ENCODE peak calls at places on chromosomes 12 and 14, in nine cellular contexts. One of them, this sample, is unnamed. For H3K4me1, the result is how much of the 10 kb centered on the place peaks cover.

GRCh38 chr12:31363826-31364225 is 37.9 kb upstream of the SINHCAF start:
- DNase-seq in mucosa of descending colon: no peak
- DNase-seq in gastrocnemius medialis: no peak
- DNase-seq in heart right ventricle: no peak
- DNase-seq in pancreas: no peak
- DNase-seq in H9: no peak
- DNase-seq in Peyer's patch: no peak
- DNase-seq in left lung: no peak
- DNase-seq in tibial nerve: no peak
- DNase-seq in this sample: no peak

GRCh38 chr14:61355892-61356325 is 34.5 kb downstream of the PRKCH start:
- DNase-seq in left lung: no peak
- DNase-seq in tibial nerve: no peak
- DNase-seq in gastrocnemius medialis: peak
- DNase-seq in pancreas: no peak
- DNase-seq in Peyer's patch: no peak
- DNase-seq in mucosa of descending colon: no peak
- DNase-seq in heart right ventricle: peak
- DNase-seq in H9: peak
- DNase-seq in this sample: no peak

GRCh38 chr12:44465139-44465538 is 411.0 kb downstream of the NELL2 start:
- DNase-seq in mucosa of descending colon: no peak
- DNase-seq in tibial nerve: no peak
- DNase-seq in H9: no peak
- DNase-seq in heart right ventricle: no peak
- DNase-seq in pancreas: no peak
- DNase-seq in gastrocnemius medialis: no peak
- DNase-seq in Peyer's patch: no peak
- DNase-seq in left lung: no peak
- DNase-seq in this sample: no peak

GRCh38 chr12:100576311-100577036 is 3.0 kb downstream of the GAS2L3 start:
- DNase-seq in tibial nerve: no peak
- DNase-seq in heart right ventricle: no peak
- DNase-seq in mucosa of descending colon: no peak
- DNase-seq in Peyer's patch: no peak
- DNase-seq in H9: no peak
- DNase-seq in gastrocnemius medialis: no peak
- DNase-seq in left lung: no peak
- DNase-seq in pancreas: no peak
- DNase-seq in this sample: no peak

GRCh38 chr12:2615665-2616387 is 178.9 kb upstream of the FKBP4 start:
- DNase-seq in mucosa of descending colon: no peak
- DNase-seq in left lung: no peak
- DNase-seq in H9: peak
- DNase-seq in tibial nerve: no peak
- DNase-seq in Peyer's patch: no peak
- DNase-seq in heart right ventricle: peak
- DNase-seq in gastrocnemius medialis: no peak
- DNase-seq in pancreas: no peak
- DNase-seq in this sample: no peak

GRCh38 chr14:75342762-75343599 is 64.4 kb downstream of the FOS start:
- DNase-seq in Peyer's patch: no peak
- DNase-seq in heart right ventricle: no peak
- DNase-seq in H9: no peak
- DNase-seq in mucosa of descending colon: no peak
- DNase-seq in gastrocnemius medialis: no peak
- DNase-seq in tibial nerve: no peak
- DNase-seq in left lung: no peak
- DNase-seq in pancreas: no peak
- DNase-seq in this sample: no peak

GRCh38 chr14:34983148-34983760 is 462 bp downstream of the SRP54 start:
- DNase-seq in mucosa of descending colon: no peak
- DNase-seq in H9: no peak
- DNase-seq in heart right ventricle: no peak
- DNase-seq in tibial nerve: no peak
- DNase-seq in gastrocnemius medialis: no peak
- DNase-seq in left lung: peak
- DNase-seq in Peyer's patch: no peak
- DNase-seq in pancreas: no peak
- DNase-seq in this sample: no peak

GRCh38 chr14:46451800-46452199 is 199.8 kb downstream of the RPL10L start:
- DNase-seq in left lung: no peak
- DNase-seq in pancreas: no peak
- DNase-seq in H9: no peak
- DNase-seq in gastrocnemius medialis: no peak
- DNase-seq in mucosa of descending colon: no peak
- DNase-seq in heart right ventricle: no peak
- DNase-seq in Peyer's patch: no peak
- DNase-seq in tibial nerve: no peak
- DNase-seq in this sample: no peak

GRCh38 chr12:11595080-11595479 is 54.4 kb upstream of the ETV6 start:
- DNase-seq in Peyer's patch: no peak
- DNase-seq in left lung: no peak
- DNase-seq in gastrocnemius medialis: no peak
- DNase-seq in mucosa of descending colon: no peak
- DNase-seq in pancreas: no peak
- DNase-seq in H9: no peak
- DNase-seq in heart right ventricle: no peak
- DNase-seq in tibial nerve: no peak
- DNase-seq in this sample: no peak

GRCh38 chr14:77474763-77475162 is 16.9 kb downstream of the AHSA1 start:
- DNase-seq in H9: no peak
- DNase-seq in gastrocnemius medialis: no peak
- DNase-seq in left lung: peak
- DNase-seq in tibial nerve: no peak
- DNase-seq in heart right ventricle: no peak
- DNase-seq in Peyer's patch: no peak
- DNase-seq in mucosa of descending colon: no peak
- DNase-seq in pancreas: no peak
- DNase-seq in this sample: no peak

GRCh38 chr12:53213348-53213747 is 6.3 kb upstream of the ITGB7 start:
- DNase-seq in mucosa of descending colon: peak
- DNase-seq in gastrocnemius medialis: peak
- DNase-seq in H9: peak
- DNase-seq in left lung: peak
- DNase-seq in heart right ventricle: peak
- DNase-seq in tibial nerve: peak
- DNase-seq in pancreas: peak
- DNase-seq in Peyer's patch: peak
- DNase-seq in this sample: peak

GRCh38 chr12:120833849-120834248 is 70.3 kb downstream of the SPPL3 start:
- DNase-seq in tibial nerve: no peak
- DNase-seq in left lung: no peak
- DNase-seq in pancreas: no peak
- DNase-seq in mucosa of descending colon: no peak
- DNase-seq in H9: no peak
- DNase-seq in Peyer's patch: no peak
- DNase-seq in heart right ventricle: no peak
- DNase-seq in gastrocnemius medialis: peak
- DNase-seq in this sample: no peak
- H3K4me1 ChIP-seq in tibial nerve: half or more
- H3K4me1 ChIP-seq in left lung: under half
- H3K4me1 ChIP-seq in pancreas: under half
- H3K4me1 ChIP-seq in mucosa of descending colon: under half
- H3K4me1 ChIP-seq in H9: under half
- H3K4me1 ChIP-seq in Peyer's patch: under half
- H3K4me1 ChIP-seq in heart right ventricle: half or more
- H3K4me1 ChIP-seq in gastrocnemius medialis: half or more
- H3K4me1 ChIP-seq in this sample: under half

GRCh38 chr14:39175445-39176262 is 600 bp downstream of the PNN start:
- DNase-seq in mucosa of descending colon: no peak
- DNase-seq in heart right ventricle: no peak
- DNase-seq in H9: peak
- DNase-seq in tibial nerve: no peak
- DNase-seq in pancreas: no peak
- DNase-seq in gastrocnemius medialis: no peak
- DNase-seq in left lung: peak
- DNase-seq in Peyer's patch: peak
- DNase-seq in this sample: no peak
- H3K4me1 ChIP-seq in mucosa of descending colon: under half
- H3K4me1 ChIP-seq in heart right ventricle: under half
- H3K4me1 ChIP-seq in H9: under half
- H3K4me1 ChIP-seq in tibial nerve: under half
- H3K4me1 ChIP-seq in pancreas: under half
- H3K4me1 ChIP-seq in gastrocnemius medialis: under half
- H3K4me1 ChIP-seq in left lung: under half
- H3K4me1 ChIP-seq in Peyer's patch: under half
- H3K4me1 ChIP-seq in this sample: under half

GRCh38 chr12:124915249-124916236 is 1.1 kb upstream of the UBC start:
- DNase-seq in heart right ventricle: peak
- DNase-seq in H9: peak
- DNase-seq in mucosa of descending colon: peak
- DNase-seq in Peyer's patch: peak
- DNase-seq in gastrocnemius medialis: peak
- DNase-seq in pancreas: no peak
- DNase-seq in left lung: peak
- DNase-seq in tibial nerve: peak
- DNase-seq in this sample: no peak
- H3K4me1 ChIP-seq in heart right ventricle: half or more
- H3K4me1 ChIP-seq in H9: under half
- H3K4me1 ChIP-seq in mucosa of descending colon: half or more
- H3K4me1 ChIP-seq in Peyer's patch: under half
- H3K4me1 ChIP-seq in gastrocnemius medialis: under half
- H3K4me1 ChIP-seq in pancreas: under half
- H3K4me1 ChIP-seq in left lung: half or more
- H3K4me1 ChIP-seq in tibial nerve: half or more
- H3K4me1 ChIP-seq in this sample: half or more

GRCh38 chr14:36083317-36083716 is 93.2 kb downstream of the PTCSC3 start:
- DNase-seq in heart right ventricle: no peak
- DNase-seq in tibial nerve: no peak
- DNase-seq in Peyer's patch: no peak
- DNase-seq in left lung: no peak
- DNase-seq in pancreas: no peak
- DNase-seq in gastrocnemius medialis: no peak
- DNase-seq in H9: no peak
- DNase-seq in mucosa of descending colon: no peak
- DNase-seq in this sample: no peak

GRCh38 chr14:36091096-36091495 is 85.4 kb downstream of the PTCSC3 start:
- DNase-seq in mucosa of descending colon: no peak
- DNase-seq in gastrocnemius medialis: no peak
- DNase-seq in heart right ventricle: no peak
- DNase-seq in pancreas: peak
- DNase-seq in H9: no peak
- DNase-seq in left lung: no peak
- DNase-seq in Peyer's patch: no peak
- DNase-seq in tibial nerve: no peak
- DNase-seq in this sample: no peak

GRCh38 chr14:36085861-36086260 is 90.7 kb downstream of the PTCSC3 start:
- DNase-seq in gastrocnemius medialis: no peak
- DNase-seq in Peyer's patch: no peak
- DNase-seq in heart right ventricle: no peak
- DNase-seq in H9: no peak
- DNase-seq in tibial nerve: no peak
- DNase-seq in left lung: no peak
- DNase-seq in mucosa of descending colon: no peak
- DNase-seq in pancreas: no peak
- DNase-seq in this sample: no peak

GRCh38 chr14:36086629-36087380 is 89.7 kb downstream of the PTCSC3 start:
- DNase-seq in mucosa of descending colon: no peak
- DNase-seq in Peyer's patch: no peak
- DNase-seq in tibial nerve: no peak
- DNase-seq in H9: no peak
- DNase-seq in gastrocnemius medialis: no peak
- DNase-seq in heart right ventricle: no peak
- DNase-seq in pancreas: no peak
- DNase-seq in left lung: no peak
- DNase-seq in this sample: no peak
- H3K4me1 ChIP-seq in mucosa of descending colon: under half
- H3K4me1 ChIP-seq in Peyer's patch: under half
- H3K4me1 ChIP-seq in tibial nerve: under half
- H3K4me1 ChIP-seq in H9: under half
- H3K4me1 ChIP-seq in gastrocnemius medialis: under half
- H3K4me1 ChIP-seq in heart right ventricle: under half
- H3K4me1 ChIP-seq in pancreas: under half
- H3K4me1 ChIP-seq in left lung: under half
- H3K4me1 ChIP-seq in this sample: under half

GRCh38 chr14:94361682-94362081 is 26.7 kb downstream of the SERPINA1 start:
- DNase-seq in left lung: no peak
- DNase-seq in heart right ventricle: no peak
- DNase-seq in H9: no peak
- DNase-seq in gastrocnemius medialis: no peak
- DNase-seq in mucosa of descending colon: no peak
- DNase-seq in tibial nerve: no peak
- DNase-seq in pancreas: no peak
- DNase-seq in Peyer's patch: no peak
- DNase-seq in this sample: no peak
- H3K4me1 ChIP-seq in left lung: under half
- H3K4me1 ChIP-seq in heart right ventricle: under half
- H3K4me1 ChIP-seq in H9: under half
- H3K4me1 ChIP-seq in gastrocnemius medialis: under half
- H3K4me1 ChIP-seq in mucosa of descending colon: under half
- H3K4me1 ChIP-seq in tibial nerve: under half
- H3K4me1 ChIP-seq in pancreas: under half
- H3K4me1 ChIP-seq in Peyer's patch: under half
- H3K4me1 ChIP-seq in this sample: under half

GRCh38 chr12:96194901-96195844 is 998 bp downstream of the ELK3 start:
- DNase-seq in tibial nerve: no peak
- DNase-seq in H9: peak
- DNase-seq in heart right ventricle: no peak
- DNase-seq in pancreas: peak
- DNase-seq in gastrocnemius medialis: no peak
- DNase-seq in left lung: no peak
- DNase-seq in Peyer's patch: peak
- DNase-seq in mucosa of descending colon: peak
- DNase-seq in this sample: peak
- H3K4me1 ChIP-seq in tibial nerve: under half
- H3K4me1 ChIP-seq in H9: under half
- H3K4me1 ChIP-seq in heart right ventricle: under half
- H3K4me1 ChIP-seq in pancreas: under half
- H3K4me1 ChIP-seq in gastrocnemius medialis: under half
- H3K4me1 ChIP-seq in left lung: under half
- H3K4me1 ChIP-seq in Peyer's patch: under half
- H3K4me1 ChIP-seq in mucosa of descending colon: under half
- H3K4me1 ChIP-seq in this sample: under half

DNA sequence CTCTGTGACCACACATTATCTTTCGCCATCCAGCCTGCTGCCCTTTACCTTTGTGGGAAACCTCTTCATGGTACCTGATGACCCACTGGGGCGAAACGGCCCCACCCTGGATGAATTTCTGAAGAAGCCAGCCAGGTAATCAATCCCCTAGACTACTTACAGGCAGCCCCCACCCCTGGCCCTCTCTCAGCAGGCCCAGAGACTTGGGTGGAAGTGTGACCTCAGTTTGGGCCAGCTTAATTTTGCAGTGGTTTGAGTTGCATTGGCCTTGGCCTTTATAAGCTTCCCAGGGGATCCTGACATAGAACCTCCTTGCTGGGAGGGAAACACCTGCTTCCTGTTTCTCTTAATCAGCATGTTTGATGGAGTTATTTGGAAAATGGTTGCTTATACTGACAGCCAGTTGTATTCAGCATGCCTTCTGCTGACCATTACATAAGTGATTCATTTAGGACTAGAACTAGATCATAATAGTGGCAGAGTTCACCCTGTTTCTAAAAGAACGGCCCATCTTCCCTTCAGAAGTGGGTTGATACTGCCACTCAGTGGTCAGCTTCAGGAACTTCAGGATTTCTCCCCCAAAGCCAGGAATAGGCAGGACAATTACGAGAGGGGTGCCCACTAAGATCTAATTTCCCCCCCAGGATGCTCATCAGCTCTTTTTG is 6.1 kb downstream of the SDR39U1 start:
- DNase-seq in heart right ventricle: peak
- DNase-seq in left lung: no peak
- DNase-seq in gastrocnemius medialis: no peak
- DNase-seq in mucosa of descending colon: peak
- DNase-seq in Peyer's patch: no peak
- DNase-seq in tibial nerve: no peak
- DNase-seq in pancreas: no peak
- DNase-seq in H9: no peak
- DNase-seq in this sample: no peak
- H3K4me1 ChIP-seq in heart right ventricle: half or more
- H3K4me1 ChIP-seq in left lung: half or more
- H3K4me1 ChIP-seq in gastrocnemius medialis: under half
- H3K4me1 ChIP-seq in mucosa of descending colon: under half
- H3K4me1 ChIP-seq in Peyer's patch: under half
- H3K4me1 ChIP-seq in tibial nerve: half or more
- H3K4me1 ChIP-seq in pancreas: under half
- H3K4me1 ChIP-seq in H9: under half
- H3K4me1 ChIP-seq in this sample: under half